ENCODE peak calls at places on chromosomes 7 and 10, in ten cellular contexts. I is fibroblast of lung; O is body of pancreas; Y is tibial artery; K is lower lobe of right lung; P is naive thymus-derived CD4-positive, alpha-beta T cell; X is WERI-Rb-1; T is RWPE1; A is cardiac muscle cell; Z is spleen. S is an unnamed sample.

GRCh38 chr10:46314046-46314445 is 27.2 kb downstream of the ANTXRL start:
- DNase-seq in I (no peak), O (no peak), Y (peak), K (no peak), P (no peak), X (no peak), T (no peak), A (no peak), Z (peak), S (no peak)

GRCh38 chr10:110664483-110665420 is 20.6 kb downstream of the RBM20 start:
- DNase-seq in I (peak), O (no peak), Y (no peak), K (no peak), P (no peak), X (no peak), T (peak), A (no peak), Z (no peak), S (no peak)

GRCh38 chr10:25082276-25083204 is 66.1 kb downstream of the THNSL1 start:
- DNase-seq in I (no peak), O (no peak), Y (no peak), K (no peak), P (no peak), X (no peak), T (no peak), A (peak), Z (no peak), S (no peak)

GRCh38 chr10:76315240-76315639 is 883.8 kb downstream of the LRMDA start:
- DNase-seq in I (no peak), O (no peak), Y (no peak), K (no peak), P (no peak), X (no peak), T (no peak), A (no peak), Z (no peak), S (no peak)

GRCh38 chr10:24723386-24723787 is 300 bp downstream of the ARHGAP21 start:
- DNase-seq in I (no peak), O (no peak), Y (no peak), K (no peak), P (peak), X (no peak), T (no peak), A (no peak), Z (peak), S (peak)

GRCh38 chr7:37491919-37492694 is 43.4 kb upstream of the ELMO1 start:
- DNase-seq in I (no peak), O (no peak), Y (no peak), K (no peak), P (no peak), X (no peak), T (no peak), A (peak), Z (no peak), S (no peak)

GRCh38 chr10:102514487-102515311 is 10.9 kb downstream of the SUFU start:
- DNase-seq in I (no peak), O (peak), Y (peak), K (no peak), P (no peak), X (no peak), T (no peak), A (no peak), Z (peak), S (no peak)

GRCh38 chr7:34331102-34331501 is 326.9 kb upstream of the NPSR1 start:
- DNase-seq in I (no peak), O (no peak), Y (no peak), K (no peak), P (no peak), X (no peak), T (no peak), A (no peak), Z (no peak), S (no peak)

GRCh38 chr7:155256761-155257481 is 40.8 kb upstream of the INSIG1 start:
- DNase-seq in I (no peak), O (no peak), Y (no peak), K (no peak), P (no peak), X (no peak), T (no peak), A (no peak), Z (no peak), S (no peak)

GRCh38 chr10:121510201-121510771 is 88.0 kb downstream of the FGFR2 start:
- DNase-seq in I (no peak), O (no peak), Y (no peak), K (no peak), P (no peak), X (no peak), T (peak), A (no peak), Z (no peak), S (no peak)

GRCh38 chr7:134114992-134115391 is 12.1 kb upstream of the LRGUK start:
- DNase-seq in I (no peak), O (no peak), Y (no peak), K (no peak), P (no peak), X (no peak), T (no peak), A (no peak), Z (no peak), S (no peak)

GRCh38 chr7:100875356-100875751 is 451 bp downstream of the SRRT start:
- DNase-seq in I (no peak), O (peak), Y (no peak), K (no peak), P (peak), X (no peak), T (no peak), A (no peak), Z (no peak), S (peak)

GRCh38 chr7:120229094-120229493 is 43.9 kb upstream of the KCND2 start:
- DNase-seq in I (no peak), O (no peak), Y (no peak), K (no peak), P (no peak), X (no peak), T (no peak), A (no peak), Z (no peak), S (no peak)

GRCh38 chr10:56596257-56596656 is 235.2 kb upstream of the ZWINT start:
- DNase-seq in I (no peak), O (no peak), Y (no peak), K (no peak), P (no peak), X (no peak), T (no peak), A (no peak), Z (no peak), S (no peak)

GRCh38 chr10:30639946-30640786 is 10.6 kb upstream of the LYZL2 start:
- DNase-seq in I (peak), O (no peak), Y (no peak), K (no peak), P (peak), X (no peak), T (peak), A (peak), Z (no peak), S (peak)

GRCh38 chr7:120603366-120603765 is 254.6 kb downstream of the TSPAN12 start:
- DNase-seq in I (no peak), O (no peak), Y (no peak), K (no peak), P (no peak), X (no peak), T (no peak), A (no peak), Z (no peak), S (no peak)

GRCh38 chr7:142516038-142516501 is 233.2 kb upstream of the PRSS1 start:
- DNase-seq in I (peak), O (peak), Y (no peak), K (no peak), P (peak), X (peak), T (peak), A (peak), Z (no peak), S (peak)

GRCh38 chr10:3471927-3472704 is 299.5 kb upstream of the PITRM1 start:
- DNase-seq in I (no peak), O (no peak), Y (no peak), K (no peak), P (no peak), X (no peak), T (no peak), A (no peak), Z (no peak), S (no peak)

GRCh38 chr10:21069278-21069677 is 172.2 kb upstream of the NEBL start:
- DNase-seq in I (no peak), O (no peak), Y (no peak), K (no peak), P (no peak), X (no peak), T (no peak), A (peak), Z (no peak), S (no peak)

GRCh38 chr7:35570926-35571325 is 124.0 kb downstream of the HERPUD2 start:
- DNase-seq in I (no peak), O (no peak), Y (no peak), K (no peak), P (no peak), X (no peak), T (no peak), A (no peak), Z (no peak), S (no peak)

GRCh38 chr10:132407846-132408278 is 10.9 kb downstream of the PWWP2B start:
- DNase-seq in I (peak), O (peak), Y (no peak), K (peak), P (no peak), X (peak), T (peak), A (no peak), Z (peak), S (peak)

GRCh38 chr10:112435013-112435619 is 11.6 kb downstream of the ZDHHC6 start:
- DNase-seq in I (peak), O (no peak), Y (no peak), K (no peak), P (no peak), X (no peak), T (peak), A (no peak), Z (no peak), S (peak)

GRCh38 chr7:94239661-94240234 is 154.9 kb upstream of the COL1A2 start:
- DNase-seq in I (no peak), O (no peak), Y (no peak), K (peak), P (no peak), X (no peak), T (no peak), A (peak), Z (no peak), S (no peak)
- H3K27ac ChIP-seq in I (no peak), O (no peak), Y (no peak), K (peak), P (no peak), X (no peak), T (no peak), A (no peak), Z (no peak), S (no peak)

DNA sequence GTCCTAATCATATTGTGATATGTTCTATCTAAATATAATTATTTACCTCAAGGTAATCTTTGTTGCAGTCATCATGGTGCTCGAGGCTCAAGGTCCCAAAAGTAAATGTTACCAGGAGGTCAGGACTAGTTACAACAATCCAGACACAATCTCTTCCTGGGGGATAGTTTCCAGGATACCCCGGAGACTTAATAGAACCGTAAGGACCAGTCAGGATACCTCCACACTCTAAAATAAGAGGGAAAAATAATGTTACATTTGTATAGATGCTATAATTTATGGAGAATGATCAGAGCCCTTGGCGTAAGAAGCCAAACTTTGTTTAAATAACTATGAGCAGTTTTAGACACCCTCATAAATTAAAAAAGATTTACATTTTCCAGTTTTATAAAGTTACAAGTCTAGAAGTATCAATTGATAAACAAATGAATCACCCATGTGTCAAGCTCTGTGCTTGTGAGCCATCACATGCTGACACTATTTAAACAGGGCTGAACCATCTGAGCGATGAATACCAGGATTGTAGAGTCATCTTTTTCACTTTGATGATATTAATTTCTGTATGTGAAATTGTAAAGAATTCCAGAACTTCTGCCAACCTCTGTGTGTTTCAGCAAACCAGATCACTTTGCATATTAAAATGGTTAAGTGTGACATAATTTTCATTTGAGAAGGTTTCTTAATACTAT is 41.3 kb downstream of the CUBN start:
- DNase-seq in I (peak), O (no peak), Y (no peak), K (no peak), P (no peak), X (no peak), T (peak), A (no peak), Z (no peak), S (no peak)
- H3K27ac ChIP-seq in I (no peak), O (no peak), Y (no peak), K (no peak), P (no peak), X (no peak), T (no peak), A (no peak), Z (no peak), S (no peak)

GRCh38 chr7:135160098-135160857 is 10.2 kb downstream of the CYREN start:
- DNase-seq in I (peak), O (no peak), Y (no peak), K (no peak), P (no peak), X (no peak), T (no peak), A (no peak), Z (no peak), S (peak)

GRCh38 chr7:135159359-135160087 is 11.0 kb downstream of the CYREN start:
- DNase-seq in I (no peak), O (no peak), Y (no peak), K (no peak), P (no peak), X (no peak), T (no peak), A (no peak), Z (no peak), S (no peak)

GRCh38 chr7:135162382-135163001 is 8.0 kb downstream of the CYREN start:
- DNase-seq in I (no peak), O (no peak), Y (no peak), K (no peak), P (no peak), X (no peak), T (no peak), A (no peak), Z (no peak), S (peak)

GRCh38 chr7:135161669-135162068 is 8.8 kb downstream of the CYREN start:
- DNase-seq in I (no peak), O (no peak), Y (peak), K (no peak), P (no peak), X (no peak), T (no peak), A (no peak), Z (no peak), S (no peak)

DNA sequence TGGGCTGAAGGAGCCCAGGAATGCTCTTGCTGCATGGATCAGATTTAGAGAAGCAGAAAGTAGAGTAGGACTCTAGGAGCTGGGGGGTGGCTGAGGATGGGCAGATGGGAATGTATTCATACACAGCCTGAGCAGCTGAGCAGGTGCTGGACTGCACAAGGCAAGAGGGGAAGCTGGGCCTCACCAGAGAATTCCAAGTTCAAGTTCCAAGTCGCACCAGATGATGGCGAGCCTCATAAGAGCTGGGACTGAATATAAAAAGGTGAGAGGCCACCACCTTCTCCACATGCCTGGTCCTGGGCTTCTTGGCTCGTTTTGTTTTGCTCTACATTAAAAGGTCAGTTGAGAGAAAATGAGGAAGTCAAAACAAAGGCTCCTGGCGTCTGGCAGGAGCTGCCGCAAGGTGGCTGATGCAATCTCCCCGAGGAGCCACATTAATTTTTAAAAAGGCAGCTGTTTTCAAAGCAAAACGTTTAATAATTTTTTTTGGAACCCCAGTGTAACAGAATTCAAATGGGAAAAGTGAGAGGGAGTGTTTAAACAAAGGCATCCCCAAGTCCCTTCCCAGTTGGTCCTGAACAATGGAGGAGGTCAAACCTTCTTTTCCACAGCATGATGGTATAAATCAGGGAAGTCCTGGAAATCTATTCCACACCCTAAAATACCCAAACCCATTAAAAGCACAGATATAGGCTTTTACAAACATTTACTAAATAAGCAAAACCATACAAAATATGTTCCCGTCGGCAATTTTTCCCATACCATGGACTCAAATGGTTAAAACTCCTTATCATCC is 9.5 kb downstream of the CYREN start:
- DNase-seq in I (no peak), O (no peak), Y (no peak), K (no peak), P (no peak), X (no peak), T (no peak), A (no peak), Z (peak), S (peak)
- H3K27ac ChIP-seq in I (no peak), O (peak), Y (peak), K (peak), P (no peak), X (no peak), T (no peak), A (peak), Z (peak), S (peak)

DNA sequence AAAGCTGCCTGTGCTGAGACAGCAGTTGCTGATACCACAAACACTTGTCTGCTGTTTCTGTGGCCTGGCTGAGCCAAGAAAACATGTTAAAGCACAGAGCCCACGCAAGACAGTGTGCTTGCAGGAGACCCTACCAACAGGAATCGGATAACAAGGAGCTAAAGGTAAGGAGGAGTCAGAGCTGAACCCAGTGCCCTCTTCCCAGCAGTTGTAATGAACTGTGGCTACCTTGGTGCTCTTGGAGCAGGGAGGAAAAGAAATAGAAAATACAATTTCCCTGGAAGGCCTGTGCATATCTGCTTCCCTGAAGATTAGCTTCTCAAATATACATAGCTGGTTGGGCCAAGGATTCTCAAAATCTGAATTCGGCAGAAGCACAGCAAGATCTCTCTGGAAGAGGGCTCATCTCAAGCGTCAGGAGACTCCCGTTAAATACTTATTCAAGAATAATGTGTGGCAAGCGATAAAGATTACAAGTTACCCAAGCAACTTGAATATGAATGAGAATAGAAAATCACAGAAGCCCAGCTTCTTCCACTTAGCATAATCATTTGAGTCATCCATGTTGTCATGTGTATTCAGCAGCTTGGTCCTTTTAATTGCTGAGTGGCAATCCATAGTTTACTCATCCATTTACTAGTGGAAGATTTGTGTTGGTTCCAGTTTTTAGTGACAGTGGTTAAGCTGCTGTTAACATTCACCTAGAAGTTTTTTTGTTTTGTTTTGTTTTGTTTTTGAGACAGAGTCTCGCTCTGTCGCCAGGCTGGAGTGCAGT is 87.5 kb downstream of the NOD1 start:
- DNase-seq in I (no peak), O (no peak), Y (no peak), K (no peak), P (no peak), X (no peak), T (no peak), A (no peak), Z (no peak), S (no peak)
- H3K27ac ChIP-seq in I (no peak), O (no peak), Y (no peak), K (no peak), P (no peak), X (no peak), T (no peak), A (peak), Z (no peak), S (no peak)

S was measured in OCI-LY7.